ENCODE peak calls at places on chromosomes 7 and 10, in four cellular contexts. N, F, V and R are unnamed samples.

GRCh38 chr7:98571986-98572385 is 45.1 kb upstream of the NPTX2 start:
- DNase-seq in V (no peak), N (no peak), F (no peak), R (no peak)

GRCh38 chr10:21015838-21016237 is 118.7 kb upstream of the NEBL start:
- DNase-seq in V (peak), F (no peak), N (no peak), R (no peak)

GRCh38 chr10:71217266-71218045 is 5.1 kb downstream of the UNC5B start:
- DNase-seq in N (no peak), F (no peak), V (peak), R (peak)

GRCh38 chr10:133238066-133238804 is 580 bp downstream of the VENTX start:
- DNase-seq in V (no peak), F (no peak), N (no peak), R (peak)

GRCh38 chr10:31871266-31871887 is 57.3 kb downstream of the ARHGAP12 start:
- DNase-seq in V (no peak), F (no peak), N (no peak), R (no peak)

GRCh38 chr10:124131176-124131575 is 37.8 kb upstream of the CHST15 start:
- DNase-seq in V (no peak), F (no peak), N (no peak), R (peak)

GRCh38 chr10:121823993-121824463 is 103.8 kb downstream of the ATE1 start:
- DNase-seq in V (no peak), N (peak), F (no peak), R (peak)

GRCh38 chr7:37977243-37977642 is 56.8 kb downstream of the EPDR1 start:
- DNase-seq in F (no peak), V (no peak), N (no peak), R (no peak)

GRCh38 chr10:50622497-50623298 is 1.1 kb downstream of the SGMS1 start:
- DNase-seq in N (peak), V (peak), F (peak), R (peak)

GRCh38 chr10:29535012-29535777 is 99.6 kb downstream of the SVIL start:
- DNase-seq in V (peak), F (peak), N (peak), R (peak)

GRCh38 chr7:131688738-131689661 is 132.6 kb upstream of the PODXL start:
- DNase-seq in N (peak), F (no peak), V (peak), R (peak)

GRCh38 chr7:157826566-157826965 is 489.8 kb downstream of the DNAJB6 start:
- DNase-seq in F (no peak), V (no peak), N (no peak), R (no peak)

GRCh38 chr7:12549106-12549505 is 21.4 kb upstream of the SCIN start:
- DNase-seq in N (peak), F (no peak), V (no peak), R (no peak)